ENCODE peak calls at places on chromosome 21, in six cellular contexts. F is mammary epithelial cell, U is BJ, J is tibial artery, D is tibial nerve, H is cardiac fibroblast. S is an unnamed sample.

GRCh38 chr21:38531610-38532009 is 33.3 kb upstream of the ERG start:
- DNase-seq in H (peak), F (no peak), D (no peak), U (no peak), J (peak), S (no peak)

GRCh38 chr21:31509108-31510017 is 150.1 kb upstream of the SOD1 start:
- DNase-seq in H (peak), F (peak), D (no peak), U (no peak), J (no peak), S (peak)

GRCh38 chr21:36589352-36589971 is 109.5 kb upstream of the SIM2 start:
- DNase-seq in J (no peak), F (no peak), H (peak), U (peak), D (no peak), S (peak)

GRCh38 chr21:15498455-15498854 is 231.3 kb upstream of the USP25 start:
- DNase-seq in J (no peak), D (no peak), U (no peak), H (no peak), F (peak), S (no peak)

GRCh38 chr21:38448619-38449186 is 49.6 kb downstream of the ERG start:
- DNase-seq in F (no peak), D (no peak), U (no peak), H (no peak), J (no peak), S (no peak)

GRCh38 chr21:34867785-34868184 is 181.3 kb downstream of the RUNX1 start:
- DNase-seq in F (no peak), J (no peak), U (no peak), H (no peak), D (no peak), S (no peak)

GRCh38 chr21:31564439-31564838 is 95.1 kb upstream of the SOD1 start:
- DNase-seq in J (no peak), U (no peak), D (no peak), H (peak), F (no peak), S (no peak)

GRCh38 chr21:21688877-21689276 is 690.7 kb downstream of the NCAM2 start:
- DNase-seq in F (no peak), J (no peak), D (no peak), U (no peak), H (peak), S (peak)

GRCh38 chr21:31530918-31531705 is 128.4 kb upstream of the SOD1 start:
- DNase-seq in U (no peak), D (no peak), F (no peak), J (no peak), H (no peak), S (no peak)

GRCh38 chr21:29829514-29830255 is 110.1 kb downstream of the GRIK1 start:
- DNase-seq in D (no peak), F (peak), U (no peak), J (no peak), H (no peak), S (peak)

GRCh38 chr21:38258803-38259485 is 2.2 kb downstream of the KCNJ15 start:
- DNase-seq in D (no peak), F (no peak), J (no peak), U (no peak), H (peak), S (no peak)

GRCh38 chr21:16211339-16212303 is 481.8 kb downstream of the USP25 start:
- DNase-seq in J (no peak), U (no peak), D (no peak), F (peak), H (peak), S (no peak)

GRCh38 chr21:18298228-18298627 is 53.6 kb downstream of the CHODL start:
- DNase-seq in U (no peak), H (no peak), F (no peak), D (no peak), J (no peak), S (peak)

GRCh38 chr21:16418663-16419062 is 688.9 kb downstream of the USP25 start:
- DNase-seq in D (no peak), H (peak), J (no peak), F (no peak), U (no peak), S (no peak)

GRCh38 chr21:37348664-37349063 is 17.9 kb upstream of the DYRK1A start:
- DNase-seq in D (no peak), J (no peak), H (no peak), F (no peak), U (no peak), S (peak)

GRCh38 chr21:37732927-37733326 is 183.3 kb downstream of the KCNJ6 start:
- DNase-seq in D (no peak), J (no peak), F (no peak), H (no peak), U (no peak), S (no peak)

GRCh38 chr21:37560385-37560784 is 193.8 kb downstream of the DYRK1A start:
- DNase-seq in J (no peak), F (no peak), H (no peak), U (no peak), D (no peak), S (no peak)

GRCh38 chr21:32094792-32095191 is 184.1 kb downstream of the MIS18A start:
- DNase-seq in F (no peak), J (no peak), H (peak), U (no peak), D (no peak), S (peak)

GRCh38 chr21:29378814-29379213 is 80.1 kb downstream of the BACH1 start:
- DNase-seq in F (peak), H (peak), U (no peak), D (no peak), J (no peak), S (peak)

GRCh38 chr21:29730281-29730680 is 209.5 kb downstream of the GRIK1 start:
- DNase-seq in F (no peak), D (no peak), J (no peak), H (no peak), U (peak), S (no peak)

GRCh38 chr21:19648376-19648775 is 1244.8 kb upstream of the TMPRSS15 start:
- DNase-seq in H (peak), D (no peak), U (no peak), F (no peak), J (no peak), S (peak)

GRCh38 chr21:33011462-33011861 is 14.3 kb upstream of the OLIG2 start:
- DNase-seq in F (peak), U (no peak), D (no peak), H (peak), J (no peak), S (peak)

GRCh38 chr21:35775778-35776515 is 284.4 kb downstream of the SETD4 start:
- DNase-seq in F (peak), J (no peak), D (no peak), U (no peak), H (no peak), S (peak)

GRCh38 chr21:37682908-37683307 is 233.3 kb downstream of the KCNJ6 start:
- DNase-seq in J (no peak), U (no peak), F (no peak), D (no peak), H (peak), S (no peak)

GRCh38 chr21:23541571-23541970 is 2065.7 kb downstream of the MRPL39 start:
- DNase-seq in F (no peak), D (no peak), U (no peak), H (no peak), J (no peak), S (peak)

GRCh38 chr21:16363563-16363962 is 633.8 kb downstream of the USP25 start:
- DNase-seq in F (no peak), J (no peak), D (no peak), U (no peak), H (no peak), S (no peak)

GRCh38 chr21:22393324-22393723 is 1395.1 kb downstream of the NCAM2 start:
- DNase-seq in D (no peak), U (no peak), F (no peak), J (no peak), H (no peak), S (no peak)

GRCh38 chr21:34802180-34802899 is 133.5 kb downstream of the CLIC6 start:
- DNase-seq in F (peak), J (no peak), H (no peak), D (no peak), U (no peak), S (peak)

GRCh38 chr21:38027901-38028300 is 111.6 kb upstream of the KCNJ6 start:
- DNase-seq in D (no peak), U (peak), H (peak), J (no peak), F (peak), S (peak)

GRCh38 chr21:25283720-25284119 is 323.6 kb downstream of the MRPL39 start:
- DNase-seq in J (no peak), U (peak), F (no peak), D (no peak), H (peak), S (peak)

GRCh38 chr21:42374457-42374856 is 8.1 kb upstream of the TFF1 start:
- DNase-seq in U (no peak), H (no peak), F (no peak), D (no peak), J (no peak), S (no peak)

GRCh38 chr21:42376338-42376982 is 10.1 kb upstream of the TFF1 start:
- DNase-seq in J (no peak), F (no peak), D (no peak), U (no peak), H (no peak), S (no peak)

GRCh38 chr21:42373908-42374455 is 7.6 kb upstream of the TFF1 start:
- DNase-seq in F (no peak), J (no peak), D (no peak), H (no peak), U (no peak), S (no peak)

GRCh38 chr21:42375966-42376337 is 9.6 kb upstream of the TFF1 start:
- DNase-seq in U (no peak), F (no peak), D (no peak), H (no peak), J (no peak), S (no peak)

DNA sequence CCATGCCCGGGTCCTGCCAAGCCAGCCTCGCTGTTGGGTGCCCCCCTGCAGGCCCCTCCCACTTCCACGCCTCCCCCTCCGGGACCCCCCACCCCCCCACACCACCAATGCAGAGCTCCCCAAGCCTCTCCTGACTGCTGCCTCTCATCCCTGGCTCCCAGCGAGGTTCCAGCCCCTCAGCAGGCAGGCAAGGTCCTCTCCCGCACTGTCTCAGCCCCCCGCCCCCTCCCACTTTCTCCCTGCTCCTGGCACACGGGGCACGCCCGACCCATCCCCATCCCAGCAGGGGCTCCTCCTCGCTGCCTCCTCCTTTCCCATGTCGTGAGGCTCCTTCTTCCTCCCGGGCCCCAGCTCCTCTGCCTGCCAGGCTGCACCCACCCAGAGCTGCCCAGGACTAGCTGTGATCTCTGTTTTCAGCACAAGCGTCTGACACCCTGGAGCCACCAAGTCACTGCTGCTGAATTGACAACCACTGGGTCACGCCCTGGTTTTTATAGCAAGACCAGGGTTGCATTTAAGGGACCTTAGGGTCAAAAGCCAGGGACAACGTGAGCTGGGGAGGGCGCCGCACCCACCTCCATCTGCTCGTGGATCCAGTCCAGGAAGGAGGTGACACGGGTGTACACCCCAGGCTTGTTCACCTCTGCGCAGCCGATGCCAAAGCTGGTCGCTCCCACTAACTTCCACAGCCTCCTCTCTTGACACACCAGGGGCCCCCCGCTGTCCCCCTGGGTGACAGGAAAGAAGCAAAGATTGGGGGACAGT is 9.0 kb upstream of the TFF1 start:
- DNase-seq in F (no peak), D (no peak), J (no peak), U (no peak), H (no peak), S (no peak)
- TF ChIP-seq CTCF in F (no peak), D (no peak), J (no peak), U (no peak), H (no peak), S (no peak)

DNA sequence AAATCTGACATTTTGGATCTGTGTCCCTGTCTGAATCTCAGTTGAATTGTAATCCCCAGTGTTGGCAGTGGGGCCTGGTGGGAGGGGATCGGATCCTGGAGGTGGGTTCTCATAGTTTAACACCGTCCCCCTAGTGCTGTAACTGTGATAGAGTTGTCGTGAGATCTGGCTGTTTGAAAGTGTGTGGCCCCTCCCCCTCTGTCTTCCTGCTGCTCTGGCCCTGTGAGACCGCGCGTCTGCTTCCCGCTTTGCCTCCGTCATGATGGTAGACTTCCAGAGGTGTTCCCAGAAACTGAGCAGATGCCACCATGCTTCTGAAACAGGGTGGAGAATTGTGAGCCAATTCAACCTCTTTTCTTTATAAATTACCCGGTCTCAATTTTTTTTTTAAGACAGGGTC is 25.0 kb downstream of the AGPAT3 start:
- DNase-seq in D (no peak), H (no peak), U (no peak), J (no peak), F (no peak), S (no peak)
- TF ChIP-seq CTCF in D (no peak), H (no peak), U (no peak), J (no peak), F (no peak), S (no peak)

DNA sequence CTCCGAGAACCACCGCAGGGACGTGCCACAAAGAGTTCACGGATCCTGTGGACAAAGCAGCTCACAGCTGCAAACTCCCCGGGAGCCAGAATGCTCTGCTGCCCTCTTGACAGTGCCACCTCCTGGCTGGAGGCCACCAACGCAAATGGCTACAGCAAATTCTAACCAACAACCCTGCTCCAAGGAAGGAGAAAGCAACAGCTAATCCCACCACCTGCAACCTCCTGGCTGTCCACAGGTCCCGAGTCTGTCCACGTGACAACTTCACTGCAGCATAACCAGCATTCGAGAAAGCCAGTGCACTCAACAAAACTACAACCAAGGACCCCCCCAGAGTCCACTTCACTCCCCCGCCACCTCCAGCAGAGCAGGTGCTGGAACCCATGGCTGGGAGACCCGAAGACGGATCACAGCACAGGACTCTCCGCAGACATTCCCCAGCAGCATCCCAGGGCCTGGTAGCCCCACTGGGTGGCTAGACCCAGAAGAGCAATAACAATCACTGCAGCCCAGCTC is 17.3 kb downstream of the POFUT2 start:
- DNase-seq in D (peak), F (no peak), J (peak), U (no peak), H (no peak), S (no peak)
- TF ChIP-seq CTCF in D (no peak), F (peak), J (no peak), U (peak), H (no peak), S (no peak)

GRCh38 chr21:14306143-14306907 is 76.6 kb downstream of the HSPA13 start:
- DNase-seq in F (no peak), U (no peak), H (peak), D (no peak), J (no peak), S (peak)
- TF ChIP-seq CTCF in F (peak), U (no peak), H (peak), D (peak), J (no peak), S (peak)

GRCh38 chr21:42495765-42496119 is 282 bp downstream of the RSPH1 start:
- DNase-seq in D (no peak), J (no peak), U (no peak), F (no peak), H (peak), S (no peak)
- TF ChIP-seq CTCF in D (no peak), J (peak), U (no peak), F (no peak), H (no peak), S (no peak)

DNA sequence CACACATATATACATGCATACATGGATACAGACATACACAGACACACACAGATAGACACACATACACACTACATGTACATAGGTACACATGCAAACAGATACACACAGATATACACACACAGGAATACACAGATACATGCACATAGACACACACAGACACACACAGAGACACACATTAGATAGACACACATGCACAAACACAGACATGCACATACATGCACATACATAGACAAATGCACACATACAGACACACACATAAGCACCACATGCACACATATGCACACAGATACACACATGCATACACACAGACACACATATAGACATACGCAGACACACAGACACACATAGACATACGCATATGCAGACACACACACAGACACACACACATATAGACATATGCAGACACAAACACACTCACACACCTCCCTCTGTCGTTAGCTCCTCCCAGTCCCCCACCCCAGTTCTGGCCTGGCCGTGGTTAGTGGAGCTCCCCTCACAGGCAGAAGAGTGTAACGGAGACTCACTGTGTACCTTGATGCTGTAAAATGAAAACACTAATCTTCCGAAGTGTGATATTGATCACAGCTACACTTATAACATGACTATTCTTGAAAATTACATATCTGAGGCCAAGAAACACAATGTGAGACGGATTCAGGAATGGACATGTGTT is 7.6 kb downstream of the UBASH3A start:
- DNase-seq in F (no peak), J (no peak), U (no peak), H (no peak), D (no peak), S (no peak)
- TF ChIP-seq CTCF in F (no peak), J (no peak), U (no peak), H (no peak), D (no peak), S (no peak)

GRCh38 chr21:41045534-41046268 is 122.3 kb upstream of the BACE2 start:
- DNase-seq in U (no peak), F (no peak), D (no peak), J (no peak), H (no peak), S (peak)
- TF ChIP-seq CTCF in U (no peak), F (peak), D (no peak), J (no peak), H (no peak), S (peak)

S was measured in MCF 10A.